ENCODE peak calls at places on chromosomes 12 and 14, in seven cellular contexts. One of them, this sample, is unnamed.

GRCh38 chr12:116539361-116539771 is 19.8 kb upstream of the MAP1LC3B2 start:
- DNase-seq in heart right ventricle: no peak
- DNase-seq in fibroblast of lung: peak
- DNase-seq in dorsolateral prefrontal cortex: no peak
- DNase-seq in astrocyte: peak
- DNase-seq in GM12865: no peak
- DNase-seq in lung: no peak
- DNase-seq in this sample: no peak

GRCh38 chr12:13102481-13103195 is 829 bp downstream of the GSG1 start:
- DNase-seq in heart right ventricle: no peak
- DNase-seq in fibroblast of lung: peak
- DNase-seq in dorsolateral prefrontal cortex: peak
- DNase-seq in astrocyte: no peak
- DNase-seq in GM12865: no peak
- DNase-seq in lung: no peak
- DNase-seq in this sample: no peak

GRCh38 chr14:92897922-92898599 is 24.9 kb upstream of the CHGA start:
- DNase-seq in heart right ventricle: no peak
- DNase-seq in fibroblast of lung: no peak
- DNase-seq in dorsolateral prefrontal cortex: no peak
- DNase-seq in astrocyte: no peak
- DNase-seq in GM12865: peak
- DNase-seq in lung: no peak
- DNase-seq in this sample: no peak

GRCh38 chr12:15852383-15852782 is 29.8 kb upstream of the STRAP start:
- DNase-seq in heart right ventricle: no peak
- DNase-seq in fibroblast of lung: peak
- DNase-seq in dorsolateral prefrontal cortex: no peak
- DNase-seq in astrocyte: no peak
- DNase-seq in GM12865: no peak
- DNase-seq in lung: no peak
- DNase-seq in this sample: no peak

GRCh38 chr14:95495538-95496025 is 20.9 kb downstream of the SYNE3 start:
- DNase-seq in heart right ventricle: no peak
- DNase-seq in fibroblast of lung: no peak
- DNase-seq in dorsolateral prefrontal cortex: no peak
- DNase-seq in astrocyte: no peak
- DNase-seq in GM12865: peak
- DNase-seq in lung: no peak
- DNase-seq in this sample: no peak

GRCh38 chr12:55830601-55831406 is 1.4 kb upstream of the DNAJC14 start:
- DNase-seq in heart right ventricle: peak
- DNase-seq in fibroblast of lung: peak
- DNase-seq in dorsolateral prefrontal cortex: peak
- DNase-seq in astrocyte: peak
- DNase-seq in GM12865: peak
- DNase-seq in lung: peak
- DNase-seq in this sample: no peak

GRCh38 chr12:73321776-73322175 is 1049.6 kb downstream of the TRHDE start:
- DNase-seq in heart right ventricle: no peak
- DNase-seq in fibroblast of lung: no peak
- DNase-seq in dorsolateral prefrontal cortex: no peak
- DNase-seq in astrocyte: no peak
- DNase-seq in GM12865: no peak
- DNase-seq in lung: no peak
- DNase-seq in this sample: no peak

GRCh38 chr14:50531595-50532501 is 521 bp downstream of the MAP4K5 start:
- DNase-seq in heart right ventricle: peak
- DNase-seq in fibroblast of lung: peak
- DNase-seq in dorsolateral prefrontal cortex: peak
- DNase-seq in astrocyte: no peak
- DNase-seq in GM12865: peak
- DNase-seq in lung: peak
- DNase-seq in this sample: no peak

GRCh38 chr12:12926571-12927071 is 25.3 kb downstream of the GPRC5D start:
- DNase-seq in heart right ventricle: no peak
- DNase-seq in fibroblast of lung: no peak
- DNase-seq in dorsolateral prefrontal cortex: no peak
- DNase-seq in astrocyte: peak
- DNase-seq in GM12865: no peak
- DNase-seq in lung: no peak
- DNase-seq in this sample: no peak

GRCh38 chr12:85843606-85844325 is 7.6 kb upstream of the RASSF9 start:
- DNase-seq in heart right ventricle: no peak
- DNase-seq in fibroblast of lung: no peak
- DNase-seq in dorsolateral prefrontal cortex: no peak
- DNase-seq in astrocyte: no peak
- DNase-seq in GM12865: no peak
- DNase-seq in lung: no peak
- DNase-seq in this sample: no peak

GRCh38 chr12:57093412-57094193 is 4.7 kb downstream of the NAB2 start:
- DNase-seq in heart right ventricle: peak
- DNase-seq in fibroblast of lung: peak
- DNase-seq in dorsolateral prefrontal cortex: peak
- DNase-seq in astrocyte: peak
- DNase-seq in GM12865: peak
- DNase-seq in lung: peak
- DNase-seq in this sample: peak

GRCh38 chr12:57092529-57092862 is 3.6 kb downstream of the NAB2 start:
- DNase-seq in heart right ventricle: no peak
- DNase-seq in fibroblast of lung: no peak
- DNase-seq in dorsolateral prefrontal cortex: no peak
- DNase-seq in astrocyte: no peak
- DNase-seq in GM12865: no peak
- DNase-seq in lung: no peak
- DNase-seq in this sample: no peak

GRCh38 chr12:57094194-57095160 is 5.6 kb downstream of the NAB2 start:
- DNase-seq in heart right ventricle: no peak
- DNase-seq in fibroblast of lung: no peak
- DNase-seq in dorsolateral prefrontal cortex: no peak
- DNase-seq in astrocyte: no peak
- DNase-seq in GM12865: no peak
- DNase-seq in lung: no peak
- DNase-seq in this sample: no peak

GRCh38 chr12:57091633-57092528 is 3.0 kb downstream of the NAB2 start:
- DNase-seq in heart right ventricle: no peak
- DNase-seq in fibroblast of lung: no peak
- DNase-seq in dorsolateral prefrontal cortex: no peak
- DNase-seq in astrocyte: no peak
- DNase-seq in GM12865: no peak
- DNase-seq in lung: no peak
- DNase-seq in this sample: no peak

DNA sequence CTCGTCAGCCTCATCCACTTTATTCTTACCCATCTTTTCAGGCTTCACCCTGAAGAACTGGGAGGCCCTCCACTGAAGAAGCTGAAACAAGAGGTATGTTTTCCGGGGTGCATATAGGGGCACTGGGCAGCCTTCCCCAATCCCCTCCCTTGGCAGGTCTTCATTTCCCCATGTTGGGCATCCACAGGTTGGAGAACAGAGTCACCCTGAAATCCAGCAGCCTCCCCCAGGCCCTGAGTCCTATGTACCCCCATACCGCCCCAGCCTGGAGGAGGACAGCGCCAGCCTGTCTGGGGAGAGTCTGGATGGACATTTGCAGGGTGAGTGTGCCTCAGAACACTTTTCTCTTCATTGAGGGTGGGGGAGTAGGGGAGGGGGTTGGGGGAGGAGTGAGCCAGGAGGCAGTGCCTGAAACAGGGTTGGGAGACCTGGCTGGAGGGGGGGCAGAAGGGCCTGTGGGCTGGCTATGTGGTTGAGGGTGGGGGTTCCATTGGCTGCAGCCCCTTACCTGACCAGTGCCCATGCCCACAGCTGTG is 4.0 kb downstream of the NAB2 start:
- DNase-seq in heart right ventricle: no peak
- DNase-seq in fibroblast of lung: no peak
- DNase-seq in dorsolateral prefrontal cortex: no peak
- DNase-seq in astrocyte: no peak
- DNase-seq in GM12865: no peak
- DNase-seq in lung: no peak
- DNase-seq in this sample: no peak
- H3K4me3 ChIP-seq in heart right ventricle: no peak
- H3K4me3 ChIP-seq in fibroblast of lung: no peak
- H3K4me3 ChIP-seq in dorsolateral prefrontal cortex: no peak
- H3K4me3 ChIP-seq in astrocyte: no peak
- H3K4me3 ChIP-seq in GM12865: no peak
- H3K4me3 ChIP-seq in lung: no peak
- H3K4me3 ChIP-seq in this sample: peak

DNA sequence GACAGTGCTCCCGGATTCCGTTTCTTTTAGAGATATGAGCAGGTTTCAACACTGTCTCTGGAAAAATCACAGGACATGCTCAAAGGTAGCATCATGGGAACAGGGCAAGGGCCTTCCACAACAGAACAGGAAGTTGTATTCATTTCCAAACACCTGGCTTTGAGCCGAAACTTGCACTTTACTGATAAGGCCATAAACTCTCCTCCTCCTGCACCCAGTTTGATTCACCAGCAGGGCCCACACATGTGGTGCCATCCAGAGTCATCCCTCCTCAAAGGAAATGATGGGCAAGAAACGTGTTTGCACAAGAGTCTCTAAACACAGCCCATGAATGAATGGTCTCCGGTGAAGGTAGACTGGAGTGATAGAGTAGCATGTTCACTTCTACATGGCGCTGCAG is 268.4 kb upstream of the FKBP4 start:
- DNase-seq in heart right ventricle: no peak
- DNase-seq in fibroblast of lung: no peak
- DNase-seq in dorsolateral prefrontal cortex: no peak
- DNase-seq in astrocyte: no peak
- DNase-seq in GM12865: peak
- DNase-seq in lung: no peak
- DNase-seq in this sample: no peak
- TF ChIP-seq CTCF in heart right ventricle: no peak
- TF ChIP-seq CTCF in fibroblast of lung: no peak
- TF ChIP-seq CTCF in dorsolateral prefrontal cortex: no peak
- TF ChIP-seq CTCF in astrocyte: no peak
- TF ChIP-seq CTCF in GM12865: no peak
- TF ChIP-seq CTCF in lung: no peak
- TF ChIP-seq CTCF in this sample: no peak

GRCh38 chr14:23694085-23694975 is 58.2 kb downstream of the DHRS2 start:
- DNase-seq in heart right ventricle: no peak
- DNase-seq in fibroblast of lung: peak
- DNase-seq in dorsolateral prefrontal cortex: no peak
- DNase-seq in astrocyte: no peak
- DNase-seq in GM12865: no peak
- DNase-seq in lung: no peak
- DNase-seq in this sample: no peak
- H3K4me3 ChIP-seq in heart right ventricle: no peak
- H3K4me3 ChIP-seq in fibroblast of lung: no peak
- H3K4me3 ChIP-seq in dorsolateral prefrontal cortex: no peak
- H3K4me3 ChIP-seq in astrocyte: no peak
- H3K4me3 ChIP-seq in GM12865: no peak
- H3K4me3 ChIP-seq in lung: no peak
- H3K4me3 ChIP-seq in this sample: no peak

DNA sequence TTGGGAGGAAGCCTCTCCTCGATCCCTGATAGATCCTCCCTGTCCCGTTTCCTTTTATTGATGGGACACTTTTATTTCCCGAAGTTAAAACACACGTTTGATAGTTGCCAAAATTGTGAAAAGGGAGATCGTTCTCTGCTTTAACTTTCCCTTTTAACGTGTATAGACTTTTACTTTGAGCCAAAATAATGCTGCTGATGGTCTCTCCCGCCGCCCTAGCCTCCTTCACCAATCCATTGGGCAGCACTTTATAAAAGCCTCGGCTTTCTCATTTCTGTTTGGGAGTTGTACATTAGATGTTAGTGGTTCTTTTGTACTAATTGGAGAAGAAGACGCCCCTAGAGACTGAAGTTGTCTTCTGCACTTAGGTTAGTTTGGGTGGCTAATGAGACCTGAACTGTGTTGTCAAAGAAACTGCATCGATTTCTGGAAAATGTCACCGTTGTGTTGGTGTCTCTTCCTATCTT is 1.4 kb downstream of the TMTC2 start:
- DNase-seq in heart right ventricle: no peak
- DNase-seq in fibroblast of lung: peak
- DNase-seq in dorsolateral prefrontal cortex: no peak
- DNase-seq in astrocyte: peak
- DNase-seq in GM12865: peak
- DNase-seq in lung: no peak
- DNase-seq in this sample: no peak
- TF ChIP-seq CTCF in heart right ventricle: peak
- TF ChIP-seq CTCF in fibroblast of lung: peak
- TF ChIP-seq CTCF in dorsolateral prefrontal cortex: no peak
- TF ChIP-seq CTCF in astrocyte: peak
- TF ChIP-seq CTCF in GM12865: no peak
- TF ChIP-seq CTCF in lung: no peak
- TF ChIP-seq CTCF in this sample: no peak